ENCODE peak calls at places on chromosomes 1 and 21, in four cellular contexts. V, H, O and S are unnamed samples.

GRCh38 chr1:193545171-193545570 is 358.8 kb upstream of the B3GALT2 start:
- DNase-seq in V (no peak), H (no peak), O (no peak), S (no peak)

GRCh38 chr1:157960773-157961172 is 32.7 kb upstream of the KIRREL1 start:
- DNase-seq in V (peak), H (no peak), O (no peak), S (no peak)

GRCh38 chr1:48246727-48247126 is 24.2 kb downstream of the SLC5A9 start:
- DNase-seq in V (no peak), H (no peak), O (no peak), S (no peak)

GRCh38 chr1:230109871-230110667 is 43.0 kb downstream of the GALNT2 start:
- DNase-seq in V (no peak), H (peak), O (no peak), S (peak)

GRCh38 chr1:76668046-76668445 is 199.2 kb upstream of the ST6GALNAC5 start:
- DNase-seq in V (no peak), H (no peak), O (no peak), S (peak)

GRCh38 chr1:62434612-62434994 is 2.2 kb upstream of the USP1 start:
- DNase-seq in V (no peak), H (no peak), O (no peak), S (no peak)

GRCh38 chr1:184747089-184747955 is 7.3 kb downstream of the EDEM3 start:
- DNase-seq in V (no peak), H (no peak), O (no peak), S (peak)

GRCh38 chr1:16915627-16915973 is 6.1 kb upstream of the CROCC start:
- DNase-seq in V (no peak), H (no peak), O (no peak), S (no peak)

GRCh38 chr1:111725192-111725591 is 14.0 kb downstream of the INKA2 start:
- DNase-seq in V (no peak), H (no peak), O (no peak), S (no peak)

GRCh38 chr1:20266141-20266540 is 24.5 kb upstream of the VWA5B1 start:
- DNase-seq in V (no peak), H (no peak), O (no peak), S (no peak)

GRCh38 chr1:64967381-64967780 is 1.0 kb upstream of the JAK1 start:
- DNase-seq in V (no peak), H (no peak), O (no peak), S (no peak)

DNA sequence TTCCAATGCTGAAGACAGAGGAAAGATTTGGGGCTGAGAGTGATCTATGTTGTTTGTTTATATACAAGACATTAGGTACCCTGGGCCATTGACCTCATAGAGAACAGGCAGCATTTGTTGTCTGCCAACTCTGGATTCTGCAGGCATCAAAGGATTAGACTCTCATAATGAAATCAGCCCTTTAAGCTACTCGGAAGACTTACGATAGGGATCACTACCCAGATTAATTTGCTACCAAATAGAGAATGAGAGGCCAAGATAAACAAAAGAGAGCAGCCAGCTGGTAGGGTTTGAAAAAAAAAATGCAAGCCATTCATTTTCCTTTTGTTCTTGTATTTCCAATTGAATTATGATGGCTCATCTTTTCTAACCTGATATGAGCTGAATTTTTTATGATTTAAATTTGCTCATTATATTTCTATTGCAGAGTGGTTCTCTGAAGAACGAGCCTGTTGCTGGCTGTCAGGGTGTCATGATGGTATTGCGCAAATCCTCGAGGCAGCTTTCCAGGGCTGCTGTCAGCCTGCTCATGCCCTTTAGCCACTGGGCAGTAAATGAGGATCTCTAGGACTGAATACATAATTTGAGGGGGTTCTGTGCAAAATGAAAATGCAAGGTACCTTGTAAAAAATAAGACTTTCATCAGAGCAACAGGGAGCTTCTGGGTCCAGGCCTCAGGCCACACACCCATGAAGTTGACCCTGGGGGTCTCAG is 116.4 kb upstream of the KCNJ15 start:
- DNase-seq in V (no peak), H (no peak), O (no peak), S (no peak)
- TF ChIP-seq ETV6 in V (no peak), H (no peak), O (no peak), S (no peak)

DNA sequence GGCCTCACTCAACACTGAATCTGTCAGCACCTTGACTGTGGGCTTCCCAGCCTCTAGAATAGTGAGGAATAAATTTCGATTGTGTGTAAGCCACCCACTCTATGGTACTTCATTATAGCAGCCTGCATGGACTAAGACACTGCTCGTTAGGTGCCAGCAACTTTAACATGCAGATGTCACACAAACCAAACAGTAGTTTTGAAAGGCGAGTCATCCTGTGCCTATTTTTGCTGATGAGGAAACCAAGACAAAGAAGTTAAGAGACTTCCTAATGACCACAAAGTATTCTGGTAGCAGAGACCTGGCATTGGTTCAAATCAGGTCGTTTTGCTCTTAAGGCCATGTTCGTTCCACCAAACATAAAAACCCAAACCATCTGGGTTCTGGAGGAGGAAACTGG is 42.9 kb downstream of the BATF3 start:
- DNase-seq in V (no peak), H (no peak), O (no peak), S (no peak)
- TF ChIP-seq ETV6 in V (no peak), H (no peak), O (no peak), S (no peak)

GRCh38 chr1:3461934-3462275 is 7.4 kb downstream of the ARHGEF16 start:
- DNase-seq in V (no peak), H (no peak), O (no peak), S (no peak)

GRCh38 chr1:3463013-3463385 is 8.5 kb downstream of the ARHGEF16 start:
- DNase-seq in V (no peak), H (no peak), O (no peak), S (no peak)

GRCh38 chr1:3461238-3461933 is 6.9 kb downstream of the ARHGEF16 start:
- DNase-seq in V (no peak), H (no peak), O (no peak), S (no peak)

GRCh38 chr1:3463408-3463811 is 8.9 kb downstream of the ARHGEF16 start:
- DNase-seq in V (peak), H (no peak), O (no peak), S (no peak)

GRCh38 chr1:3462356-3463012 is 8.0 kb downstream of the ARHGEF16 start:
- DNase-seq in V (no peak), H (no peak), O (no peak), S (no peak)
- TF ChIP-seq ETV6 in V (no peak), H (no peak), O (no peak), S (no peak)

DNA sequence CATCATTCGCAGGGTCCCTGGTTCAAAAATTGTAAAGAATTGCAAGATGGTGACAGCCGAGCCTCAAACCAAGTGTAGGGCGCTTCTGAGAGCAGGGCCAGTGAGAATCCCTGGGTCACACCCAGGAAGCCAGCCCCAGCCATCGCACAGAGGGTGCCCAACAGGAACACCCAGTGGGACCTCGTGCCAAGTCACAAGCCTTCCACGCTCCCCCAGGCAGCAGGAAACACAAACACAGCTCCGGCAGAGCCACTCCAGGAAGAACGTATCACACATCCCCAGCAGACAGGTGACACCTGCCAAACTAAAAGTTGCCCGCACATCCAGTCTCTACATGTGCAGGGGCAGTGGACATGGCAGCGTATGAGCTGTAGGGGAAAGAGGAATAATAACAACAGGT is 20.2 kb downstream of the DHRS3 start:
- DNase-seq in V (no peak), H (no peak), O (no peak), S (no peak)
- TF ChIP-seq ETV6 in V (no peak), H (no peak), O (no peak), S (no peak)

DNA sequence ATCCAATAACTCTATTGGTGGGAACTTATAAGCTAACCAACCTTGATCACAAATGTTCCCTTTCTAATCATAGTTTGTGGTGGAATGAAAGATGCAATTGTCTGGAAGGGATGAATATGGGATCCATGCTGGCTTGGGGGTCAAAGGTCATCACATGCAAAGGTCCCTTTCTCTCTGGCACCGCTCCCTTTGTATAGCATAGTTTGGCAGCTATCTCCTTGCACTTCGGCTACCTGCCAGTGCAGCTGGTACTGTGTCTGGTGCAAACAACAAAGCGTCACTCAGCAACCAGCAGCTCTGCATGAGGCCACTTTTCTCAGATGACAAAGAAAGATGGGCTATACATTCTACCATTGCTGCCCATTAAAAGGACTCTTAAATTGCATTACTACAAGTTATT is 188.2 kb upstream of the NFIA start:
- DNase-seq in V (no peak), H (no peak), O (no peak), S (no peak)
- TF ChIP-seq ETV6 in V (no peak), H (no peak), O (no peak), S (no peak)

GRCh38 chr1:187999973-188000372 is 1171.2 kb downstream of the PLA2G4A start:
- DNase-seq in V (no peak), H (no peak), O (no peak), S (no peak)
- TF ChIP-seq ETV6 in V (no peak), H (no peak), O (no peak), S (no peak)

DNA sequence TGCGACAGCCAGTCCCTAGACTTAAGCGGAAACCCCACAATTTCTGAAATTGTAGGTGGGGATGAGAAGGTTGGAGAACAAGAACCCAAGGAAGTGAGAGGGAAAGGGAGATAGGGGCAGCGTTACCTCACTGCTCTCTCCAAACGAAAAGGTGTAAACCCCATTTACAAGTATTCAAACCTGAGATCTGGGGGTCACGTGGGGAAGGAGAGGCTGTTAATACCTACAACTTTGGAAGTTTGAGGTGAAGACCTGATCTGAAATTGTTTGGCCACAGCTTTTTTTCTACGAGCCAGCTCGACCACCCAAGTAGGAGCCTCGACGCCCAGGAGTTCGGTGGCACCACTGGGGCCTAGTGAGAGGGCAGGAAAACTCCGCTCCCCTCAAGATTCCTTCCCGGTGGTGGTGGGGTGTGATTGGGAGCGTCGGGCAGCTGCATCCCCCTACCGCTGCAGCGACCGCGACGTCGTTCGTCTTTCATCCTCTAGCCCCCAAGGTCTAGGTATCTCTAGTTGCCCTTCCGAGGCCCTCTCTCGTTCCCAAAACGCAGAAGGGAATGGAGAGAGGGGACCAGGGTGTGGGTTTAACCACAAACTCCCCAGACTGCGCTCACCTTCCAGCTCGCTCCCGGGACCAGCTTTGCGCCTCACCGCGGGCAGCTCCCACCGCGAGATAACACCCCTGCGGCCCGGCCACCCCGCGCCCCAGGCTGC is 907 bp downstream of the PTPN14 start:
- DNase-seq in V (no peak), H (no peak), O (no peak), S (no peak)
- TF ChIP-seq ETV6 in V (no peak), H (no peak), O (no peak), S (no peak)

GRCh38 chr1:18929686-18930085 is 26.8 kb downstream of the IFFO2 start:
- DNase-seq in V (no peak), H (no peak), O (no peak), S (no peak)

GRCh38 chr1:18928985-18929384 is 26.6 kb upstream of the ALDH4A1 start:
- DNase-seq in V (no peak), H (no peak), O (no peak), S (no peak)

GRCh38 chr1:18927654-18928272 is 25.4 kb upstream of the ALDH4A1 start:
- DNase-seq in V (no peak), H (no peak), O (no peak), S (no peak)

GRCh38 chr1:18927082-18927653 is 24.8 kb upstream of the ALDH4A1 start:
- DNase-seq in V (no peak), H (no peak), O (no peak), S (no peak)

DNA sequence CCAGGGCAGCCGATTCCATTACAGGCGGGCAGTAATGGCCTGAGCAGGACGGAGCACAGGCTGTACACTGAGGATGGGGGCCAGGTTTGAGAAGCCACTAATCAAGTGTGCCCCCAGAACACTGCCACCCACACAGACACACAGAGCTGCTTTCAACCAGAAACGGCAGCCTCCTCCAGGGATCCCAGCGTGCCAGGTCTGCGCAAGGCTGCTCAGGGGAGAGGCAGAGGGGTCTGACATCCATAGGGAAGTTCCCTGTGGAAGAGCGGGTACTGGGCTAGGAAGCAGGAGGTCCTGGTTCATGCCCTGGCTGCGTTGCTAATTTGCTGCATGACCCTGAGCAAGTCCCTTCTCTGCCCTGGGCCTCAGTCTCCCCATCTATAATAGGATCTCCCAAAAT is 26.1 kb upstream of the ALDH4A1 start:
- DNase-seq in V (no peak), H (no peak), O (no peak), S (no peak)
- TF ChIP-seq ETV6 in V (no peak), H (no peak), O (no peak), S (no peak)